ENCODE peak calls at places on chromosomes 1 and 21, in ten cellular contexts. D, A, Z, O, B, C, N, V, K and J are unnamed samples.
A peak's percentile ranks its signal among the peaks of the same experiment; 100 is the strongest.

GRCh38 chr1:59428828-59429227 is 131.9 kb downstream of the FGGY start:
- DNase-seq in D (no peak), A (no peak), Z (no peak), O (no peak), B (peak; percentile 53), C (no peak), N (no peak), V (no peak), K (no peak), J (no peak)

GRCh38 chr21:18951291-18952038 is 547.9 kb upstream of the TMPRSS15 start:
- DNase-seq in D (no peak), A (no peak), Z (peak; percentile 61), O (no peak), B (no peak), C (peak; percentile 14), N (no peak), V (no peak), K (no peak), J (peak; percentile 14)

GRCh38 chr1:6466023-6466422 is at the start of gene TNFRSF25:
- DNase-seq in D (no peak), A (no peak), Z (no peak), O (peak; percentile 49), B (peak; percentile 35), C (no peak), N (no peak), V (no peak), K (peak; percentile 65), J (no peak)

GRCh38 chr1:2236695-2237677 is 8.9 kb downstream of the SKI start:
- DNase-seq in D (peak; percentile 17), A (no peak), Z (no peak), O (peak; percentile 57), B (no peak), C (no peak), N (no peak), V (no peak), K (peak; percentile 44), J (no peak)

GRCh38 chr21:38343691-38344090 is 86.9 kb downstream of the KCNJ15 start:
- DNase-seq in D (peak; percentile 67), A (peak; percentile 26), Z (no peak), O (no peak), B (no peak), C (no peak), N (no peak), V (peak; percentile 21), K (no peak), J (no peak)

GRCh38 chr1:198605426-198605825 is 33.4 kb upstream of the PTPRC start:
- DNase-seq in D (no peak), A (no peak), Z (no peak), O (no peak), B (no peak), C (peak; percentile 47), N (no peak), V (peak; percentile 9), K (no peak), J (no peak)

GRCh38 chr1:170518185-170518834 is 13.7 kb upstream of the GORAB start:
- DNase-seq in D (no peak), A (no peak), Z (no peak), O (no peak), B (peak; percentile 29), C (no peak), N (no peak), V (no peak), K (no peak), J (no peak)

GRCh38 chr1:9687876-9688582 is 36.5 kb downstream of the PIK3CD start:
- DNase-seq in D (peak; percentile 38), A (peak; percentile 35), Z (no peak), O (no peak), B (no peak), C (no peak), N (no peak), V (peak; percentile 54), K (no peak), J (no peak)

GRCh38 chr1:36524359-36525062 is 41.8 kb upstream of the CSF3R start:
- DNase-seq in D (no peak), A (no peak), Z (no peak), O (no peak), B (no peak), C (no peak), N (no peak), V (no peak), K (no peak), J (no peak)

GRCh38 chr1:210246447-210246846 is 13.9 kb downstream of the SERTAD4 start:
- DNase-seq in D (no peak), A (peak; percentile 88), Z (no peak), O (no peak), B (no peak), C (peak; percentile 17), N (no peak), V (peak; percentile 36), K (no peak), J (no peak)

GRCh38 chr1:155083865-155084721 is 5.5 kb downstream of the EFNA3 start:
- DNase-seq in D (peak; percentile 69), A (peak; percentile 25), Z (peak; percentile 48), O (no peak), B (peak; percentile 82), C (peak; percentile 59), N (no peak), V (peak; percentile 39), K (no peak), J (no peak)

GRCh38 chr1:30063621-30064280 is 659.6 kb downstream of the MATN1 start:
- DNase-seq in D (no peak), A (no peak), Z (no peak), O (no peak), B (no peak), C (no peak), N (no peak), V (peak; percentile 55), K (no peak), J (no peak)